ENCODE peak calls at places on chromosomes 16 and 17, in four cellular contexts. J is left ventricle myocardium inferior, R is spleen, D is heart left ventricle. P is an unnamed sample.

GRCh38 chr17:56679148-56679766 is 85.8 kb downstream of the NOG start:
- DNase-seq in J (no peak), R (no peak), D (no peak), P (no peak)

GRCh38 chr17:55062921-55063320 is 94.4 kb downstream of the STXBP4 start:
- DNase-seq in J (no peak), R (no peak), D (no peak), P (no peak)

GRCh38 chr16:71345031-71345430 is 13.5 kb upstream of the CALB2 start:
- DNase-seq in J (no peak), R (no peak), D (no peak), P (no peak)

GRCh38 chr17:38453951-38454421 is 25.7 kb downstream of the ARHGAP23 start:
- DNase-seq in J (no peak), R (no peak), D (peak; percentile 66), P (peak; percentile 52)

GRCh38 chr16:30136971-30137601 is 14.1 kb upstream of the MAPK3 start:
- DNase-seq in J (no peak), R (no peak), D (no peak), P (no peak)

GRCh38 chr16:49513040-49513439 is 139.4 kb downstream of the C16orf78 start:
- DNase-seq in J (no peak), R (peak; percentile 41), D (no peak), P (no peak)

GRCh38 chr16:16095646-16096045 is 127.6 kb downstream of the ABCC6 start:
- DNase-seq in J (no peak), R (no peak), D (no peak), P (no peak)

GRCh38 chr17:55394357-55395021 is 27.1 kb downstream of the MMD start:
- DNase-seq in J (no peak), R (no peak), D (no peak), P (no peak)

GRCh38 chr16:67922740-67923139 is 8.9 kb downstream of the CTRL start:
- DNase-seq in J (no peak), R (no peak), D (no peak), P (peak; percentile 64)

GRCh38 chr16:88638323-88639230 is at the start of gene IL17C:
- DNase-seq in J (no peak), R (no peak), D (no peak), P (no peak)

GRCh38 chr16:17199135-17199534 is 271.6 kb downstream of the XYLT1 start:
- DNase-seq in J (no peak), R (no peak), D (no peak), P (no peak)

GRCh38 chr17:47907932-47908562 is 12.0 kb downstream of the SP2 start:
- DNase-seq in J (no peak), R (no peak), D (no peak), P (no peak)

GRCh38 chr17:17575360-17576251 is 15.9 kb downstream of the PEMT start:
- DNase-seq in J (no peak), R (no peak), D (no peak), P (no peak)

GRCh38 chr16:74522160-74522559 is 84.8 kb downstream of the GLG1 start:
- DNase-seq in J (no peak), R (no peak), D (no peak), P (no peak)

GRCh38 chr17:75524971-75525805 is at the start of gene LLGL2:
- DNase-seq in J (peak; percentile 67), R (peak; percentile 96), D (peak; percentile 72), P (peak; percentile 76)

GRCh38 chr17:46053911-46054534 is 55.0 kb downstream of the STH start:
- DNase-seq in J (no peak), R (no peak), D (no peak), P (no peak)

GRCh38 chr17:80145076-80146075 is 1.6 kb downstream of the EIF4A3 start:
- DNase-seq in J (no peak), R (no peak), D (no peak), P (no peak)

GRCh38 chr17:67386965-67387551 is 10.0 kb downstream of the PITPNC1 start:
- DNase-seq in J (peak; percentile 36), R (peak; percentile 82), D (no peak), P (peak; percentile 69)

GRCh38 chr17:29930399-29931010 is 477 bp upstream of the SSH2 start:
- DNase-seq in J (no peak), R (no peak), D (no peak), P (no peak)

GRCh38 chr16:22764662-22765302 is 49.2 kb upstream of the HS3ST2 start:
- DNase-seq in J (no peak), R (no peak), D (no peak), P (no peak)

GRCh38 chr16:53504665-53505064 is 1.7 kb upstream of the AKTIP start:
- DNase-seq in J (no peak), R (peak; percentile 70), D (no peak), P (no peak)

GRCh38 chr16:27367463-27368357 is 34.3 kb upstream of the IL21R start:
- DNase-seq in J (peak; percentile 83), R (peak; percentile 96), D (peak; percentile 81), P (peak; percentile 85)

GRCh38 chr17:33949100-33949499 is 306.0 kb upstream of the CCL2 start:
- DNase-seq in J (no peak), R (no peak), D (no peak), P (no peak)

GRCh38 chr16:1481906-1482835 is 6.6 kb downstream of the PTX4 start:
- DNase-seq in J (no peak), R (peak; percentile 65), D (no peak), P (peak; percentile 24)

GRCh38 chr17:1089915-1090314 is 89.9 kb downstream of the ABR start:
- DNase-seq in J (no peak), R (no peak), D (no peak), P (peak; percentile 60)

GRCh38 chr17:47776330-47777197 is 43.5 kb downstream of the TBX21 start:
- DNase-seq in J (no peak), R (no peak), D (no peak), P (no peak)

GRCh38 chr16:89363621-89364393 is 126.6 kb downstream of the ANKRD11 start:
- DNase-seq in J (no peak), R (no peak), D (no peak), P (no peak)

GRCh38 chr16:67546761-67547422 is 15.4 kb upstream of the CTCF start:
- DNase-seq in J (peak; percentile 78), R (peak; percentile 93), D (peak; percentile 67), P (peak; percentile 82)

GRCh38 chr16:28166394-28167208 is 45.2 kb downstream of the XPO6 start:
- DNase-seq in J (no peak), R (no peak), D (no peak), P (no peak)

GRCh38 chr17:7932483-7932891 is 481 bp downstream of the CNTROB start:
- DNase-seq in J (no peak), R (peak; percentile 84), D (no peak), P (peak; percentile 40)

GRCh38 chr17:8821446-8822105 is 22.4 kb upstream of the MFSD6L start:
- DNase-seq in J (no peak), R (no peak), D (no peak), P (no peak)

GRCh38 chr16:5060073-5060641 is 5.6 kb downstream of the C16orf89 start:
- DNase-seq in J (no peak), R (peak; percentile 46), D (no peak), P (no peak)

GRCh38 chr17:45874148-45874547 is 20.2 kb upstream of the MAPT start:
- DNase-seq in J (no peak), R (no peak), D (no peak), P (no peak)

GRCh38 chr16:35724551-35724950 is 2265.1 kb downstream of the TP53TG3F start:
- DNase-seq in J (no peak), R (no peak), D (no peak), P (no peak)
- H3K9me3 ChIP-seq in J (peaks cover 25% of the 10 kb centered on the region), R (peaks cover 14% of the 10 kb centered on the region), D (peaks cover 5% of the 10 kb centered on the region), P (no peaks in the 10 kb centered on the region)

DNA sequence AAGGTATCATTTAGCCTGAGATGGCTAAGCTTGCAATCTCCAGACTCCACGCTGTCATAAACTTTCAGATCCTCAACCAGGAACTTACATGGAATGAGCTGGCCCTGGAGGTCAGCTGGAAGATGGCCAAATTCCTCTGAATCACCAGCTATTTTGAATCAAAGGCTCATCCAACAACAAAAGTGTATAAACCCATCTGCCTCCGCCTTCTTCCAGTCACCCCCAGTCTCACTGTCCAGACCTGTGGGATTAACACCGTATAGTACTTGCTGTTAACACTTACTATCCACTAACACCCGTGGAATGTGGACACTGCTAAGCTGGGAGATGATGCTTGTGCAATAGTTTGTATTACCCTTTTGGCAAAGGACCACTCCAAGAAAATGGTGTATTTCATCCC is 1.9 kb upstream of the LCMT1 start:
- DNase-seq in J (no peak), R (no peak), D (peak; percentile 64), P (peak; percentile 91)
- H3K27ac ChIP-seq in J (peak overlapping the region; percentile 93), R (no peak overlapping the region), D (peak overlapping the region; percentile 87), P (peak overlapping the region; percentile 76)

DNA sequence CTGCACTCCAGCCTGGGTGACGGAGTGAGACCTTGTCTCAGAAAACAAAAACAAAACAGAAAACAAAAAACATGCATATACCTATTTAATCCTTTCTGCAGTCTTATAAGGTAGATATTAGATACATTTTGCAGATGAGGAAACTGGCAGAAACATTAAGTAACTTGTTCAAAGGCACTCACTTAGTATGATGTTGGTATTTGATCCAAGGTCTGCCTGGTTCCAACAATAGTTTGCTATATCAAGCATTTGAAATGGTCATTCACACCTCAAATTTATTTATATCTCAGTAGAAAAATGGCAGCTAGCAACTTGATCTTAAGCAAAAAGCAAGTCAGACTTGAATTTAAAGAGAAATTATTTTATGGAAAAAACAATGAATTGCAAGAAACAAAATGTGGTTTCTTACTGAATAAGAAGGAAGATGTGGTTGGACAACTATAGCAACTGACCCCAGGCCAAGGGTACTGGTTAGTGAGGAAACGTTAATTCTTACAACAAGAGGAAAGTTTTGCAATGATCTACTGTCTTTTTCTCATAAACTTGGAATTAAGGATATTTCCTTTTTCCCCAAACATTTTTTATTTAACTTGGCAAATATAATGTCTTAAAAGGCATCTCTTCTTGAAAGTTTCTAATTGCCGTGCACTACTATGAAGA is 19.7 kb downstream of the DHRS7B start:
- DNase-seq in J (no peak), R (no peak), D (no peak), P (no peak)
- H3K9me3 ChIP-seq in J (peaks cover 7% of the 10 kb centered on the region), R (no peaks in the 10 kb centered on the region), D (no peaks in the 10 kb centered on the region), P (no peaks in the 10 kb centered on the region)

DNA sequence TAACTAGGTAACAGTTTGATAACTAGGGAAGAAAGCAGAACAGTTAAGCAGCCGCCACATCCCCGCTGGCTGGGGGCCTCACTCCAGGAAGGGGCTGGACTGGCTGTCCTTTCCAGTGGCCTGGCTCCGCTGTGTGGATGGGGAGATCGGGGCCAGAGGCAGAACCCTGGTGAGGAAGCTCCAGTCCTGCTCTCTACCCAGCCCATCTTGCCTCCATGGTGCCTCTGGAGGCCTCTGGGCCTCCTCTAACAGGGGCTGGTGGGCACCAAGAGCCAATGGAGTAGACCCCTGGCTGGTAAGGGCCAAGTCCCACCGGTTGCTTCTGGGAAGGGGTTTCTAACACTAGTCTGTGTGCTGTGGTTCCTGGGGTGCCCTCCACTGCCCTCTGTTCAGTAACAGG is 8.1 kb downstream of the CNP start:
- DNase-seq in J (no peak), R (no peak), D (no peak), P (no peak)
- H3K27ac ChIP-seq in J (no peak overlapping the region), R (no peak overlapping the region), D (no peak overlapping the region), P (no peak overlapping the region)

GRCh38 chr16:20504418-20504817 is 53.1 kb downstream of the ACSM2A start:
- DNase-seq in J (no peak), R (no peak), D (no peak), P (no peak)

GRCh38 chr16:20510323-20510722 is 59.0 kb downstream of the ACSM2A start:
- DNase-seq in J (no peak), R (no peak), D (peak; percentile 8), P (no peak)

GRCh38 chr16:20507280-20507679 is 56.0 kb downstream of the ACSM2A start:
- DNase-seq in J (no peak), R (no peak), D (no peak), P (no peak)
- H3K9me3 ChIP-seq in J (peaks cover 26% of the 10 kb centered on the region), R (peaks cover 10% of the 10 kb centered on the region), D (no peaks in the 10 kb centered on the region), P (no peaks in the 10 kb centered on the region)